ENCODE peak calls at places on chromosomes 2 and 18, in four cellular contexts. J is IMR-90, T is endothelial cell of umbilical vein, V is GM23248. E is an unnamed sample. For H3K4me1, the result is how much of the 10 kb centered on the place peaks cover.

GRCh38 chr2:67037655-67038054 is 359.5 kb upstream of the ETAA1 start:
- DNase-seq in J (no peak), V (no peak), T (no peak), E (no peak)

GRCh38 chr2:236882931-236883330 is 202.8 kb upstream of the COPS8 start:
- DNase-seq in T (no peak), J (no peak), V (peak), E (no peak)

GRCh38 chr18:28715206-28715605 is 538.3 kb upstream of the CDH2 start:
- DNase-seq in T (no peak), J (no peak), V (no peak), E (peak)

GRCh38 chr2:39920318-39920775 is 141.3 kb upstream of the THUMPD2 start:
- DNase-seq in T (no peak), V (no peak), J (no peak), E (no peak)

GRCh38 chr2:122390406-122390805 is 635.0 kb downstream of the TSN start:
- DNase-seq in J (no peak), T (no peak), V (no peak), E (no peak)

GRCh38 chr2:1641498-1641897 is 102.8 kb downstream of the PXDN start:
- DNase-seq in T (peak), V (no peak), J (no peak), E (no peak)

GRCh38 chr2:173124441-173124840 is 48.8 kb downstream of the MAP3K20 start:
- DNase-seq in T (no peak), V (peak), J (peak), E (no peak)

GRCh38 chr2:72757177-72757775 is 68.6 kb downstream of the EXOC6B start:
- DNase-seq in J (peak), T (peak), V (no peak), E (peak)

GRCh38 chr2:36650031-36650430 is 46.5 kb upstream of the VIT start:
- DNase-seq in V (peak), T (peak), J (peak), E (peak)

GRCh38 chr2:12498703-12499102 is 218.0 kb upstream of the TRIB2 start:
- DNase-seq in J (peak), T (no peak), V (peak), E (no peak)

DNA sequence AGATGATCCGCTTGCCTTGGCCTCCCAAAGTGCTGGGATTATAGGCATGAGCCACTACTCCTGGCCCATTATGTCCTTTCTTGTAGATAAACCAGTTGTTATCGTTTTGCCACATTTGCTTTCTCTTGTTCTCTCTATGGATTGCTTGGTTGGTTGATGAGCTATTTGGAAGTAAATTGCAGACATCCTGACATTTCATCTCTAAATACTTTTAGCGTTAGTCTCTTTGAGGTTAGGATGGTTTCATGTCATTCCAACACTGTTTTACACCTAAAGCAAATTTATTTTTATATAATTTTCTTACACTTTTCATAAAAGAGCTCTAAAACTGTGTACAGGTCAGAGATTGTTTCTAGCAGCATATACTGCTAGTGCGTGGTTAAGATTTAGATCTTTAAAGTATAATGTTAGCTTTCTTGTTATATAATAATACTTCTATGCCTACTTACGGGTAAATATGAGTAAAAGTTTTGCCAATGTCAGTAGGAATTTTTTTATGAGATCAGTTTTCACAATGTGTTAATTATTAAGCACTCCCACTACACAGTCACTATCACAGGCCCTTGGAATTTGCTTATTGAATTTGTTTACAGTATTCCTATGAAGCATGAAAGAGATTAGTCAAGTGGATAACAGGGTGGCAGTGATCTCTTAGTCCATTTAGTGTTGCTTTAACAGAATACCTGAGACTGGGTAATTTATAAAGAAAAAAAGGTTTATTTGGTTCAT is 10.3 kb downstream of the POLI start:
- DNase-seq in V (no peak), J (no peak), T (no peak), E (no peak)
- H3K9ac ChIP-seq in V (no peak), J (no peak), T (no peak), E (no peak)

GRCh38 chr2:10129490-10129889 is 7.0 kb downstream of the RRM2 start:
- DNase-seq in J (no peak), T (no peak), V (no peak), E (no peak)
- H3K4me3 ChIP-seq in J (no peak), T (no peak), V (no peak), E (no peak)

GRCh38 chr2:76564734-76565133 is 854.0 kb upstream of the GCFC2 start:
- DNase-seq in J (no peak), V (no peak), T (no peak), E (no peak)
- H3K4me1 ChIP-seq in J (under half), V (under half), T (under half), E (under half)

DNA sequence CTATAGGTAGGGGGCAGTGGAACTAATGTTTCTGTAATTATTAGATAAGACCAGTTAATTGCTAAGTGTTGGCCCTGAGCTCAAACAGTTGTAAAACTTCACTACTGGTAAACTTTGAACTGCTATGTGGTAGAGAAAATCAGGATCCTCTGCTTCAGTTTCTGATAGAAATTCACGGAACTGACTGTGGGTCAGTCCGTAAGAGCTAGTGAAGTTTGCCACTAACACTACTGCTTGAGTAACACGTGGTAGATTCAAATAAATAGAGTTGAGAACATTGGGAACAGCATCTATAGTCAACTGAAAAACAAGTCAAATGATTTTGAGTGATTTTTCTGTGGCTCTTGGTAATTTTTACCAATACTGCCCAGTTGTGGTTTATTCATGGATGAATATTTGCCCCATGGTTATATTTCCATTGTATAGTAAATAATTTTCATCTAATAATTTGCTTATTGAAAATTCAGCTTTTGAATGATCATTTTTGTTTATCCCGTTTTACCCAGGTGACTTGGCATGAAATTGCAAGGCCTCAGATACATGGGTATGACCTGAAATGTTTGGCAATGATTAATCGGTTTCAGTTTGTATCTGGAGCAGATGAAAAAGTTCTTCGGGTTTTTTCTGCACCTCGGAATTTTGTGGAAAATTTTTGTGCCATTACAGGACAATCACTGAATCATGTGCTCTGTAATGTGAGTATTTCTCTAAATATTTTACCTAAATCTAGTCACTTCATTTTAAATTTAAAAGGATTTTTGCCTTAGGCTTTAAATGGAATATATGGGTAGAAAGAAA is 26.5 kb downstream of the ELP2 start:
- DNase-seq in V (peak), T (no peak), J (peak), E (peak)
- H3K9ac ChIP-seq in V (no peak), T (no peak), J (no peak), E (no peak)

GRCh38 chr2:199662245-199662644 is 188.7 kb downstream of the FTCDNL1 start:
- DNase-seq in T (no peak), V (no peak), J (no peak), E (no peak)

GRCh38 chr2:199660167-199660566 is 190.8 kb downstream of the FTCDNL1 start:
- DNase-seq in V (no peak), J (no peak), T (no peak), E (no peak)

GRCh38 chr2:199663157-199663556 is 187.8 kb downstream of the FTCDNL1 start:
- DNase-seq in V (no peak), T (no peak), J (no peak), E (no peak)

DNA sequence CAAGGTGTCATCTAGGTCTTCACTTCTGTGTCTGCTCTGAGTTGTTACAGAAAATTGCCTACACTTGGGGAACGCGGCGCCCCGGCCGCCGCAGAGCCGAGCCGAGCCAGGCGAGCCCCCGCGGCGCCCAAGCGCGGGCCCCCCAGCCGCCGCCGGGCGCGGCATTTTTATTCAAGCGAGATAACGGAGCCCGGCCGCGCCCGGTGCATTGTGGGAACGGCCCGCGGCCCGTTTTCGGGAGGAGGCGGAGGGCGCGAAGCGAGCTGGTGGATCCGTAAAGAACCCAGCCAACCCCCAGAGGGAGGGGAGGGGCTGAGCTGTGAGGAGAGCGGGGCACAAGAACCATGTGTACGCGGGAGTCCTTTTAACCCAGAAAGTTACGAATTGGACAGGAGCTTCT is 191.8 kb downstream of the FTCDNL1 start:
- DNase-seq in T (peak), V (peak), J (peak), E (peak)
- H3K4me3 ChIP-seq in T (no peak), V (peak), J (peak), E (peak)

GRCh38 chr2:45275235-45275805 is 266.1 kb upstream of the SIX2 start:
- DNase-seq in V (peak), T (peak), J (peak), E (no peak)
- H3K4me1 ChIP-seq in V (under half), T (under half), J (under half), E (under half)

GRCh38 chr2:25044011-25044410 is 2.1 kb downstream of the EFR3B start:
- DNase-seq in T (no peak), J (no peak), V (peak), E (peak)

GRCh38 chr2:25044990-25045389 is 3.1 kb downstream of the EFR3B start:
- DNase-seq in T (no peak), J (no peak), V (no peak), E (no peak)

GRCh38 chr2:25042321-25043240 is 705 bp downstream of the EFR3B start:
- DNase-seq in T (peak), V (peak), J (peak), E (peak)

GRCh38 chr2:25041928-25042320 is at the start of gene EFR3B:
- DNase-seq in T (peak), J (peak), V (peak), E (peak)

GRCh38 chr2:25043241-25043867 is 1.5 kb downstream of the EFR3B start:
- DNase-seq in T (peak), V (peak), J (peak), E (peak)
- H3K9ac ChIP-seq in T (no peak), V (peak), J (no peak), E (peak)